ENCODE peak calls at places on chromosomes 13 and 19, in six cellular contexts. U is PC-9; P is neural progenitor cell; W is hepatocyte; D is uterus; K is effector memory CD4-positive, alpha-beta T cell. R is an unnamed sample.

GRCh38 chr13:52127378-52127777 is 1.5 kb downstream of the NEK5 start:
- DNase-seq in U (no peak), P (no peak), W (peak; percentile 10), D (no peak), K (no peak), R (no peak)

GRCh38 chr13:32019612-32020233 is 11.9 kb upstream of the FRY start:
- DNase-seq in U (no peak), P (peak; percentile 76), W (peak; percentile 75), D (peak; percentile 39), K (no peak), R (no peak)

GRCh38 chr13:50107205-50107604 is 92.0 kb downstream of the KCNRG start:
- DNase-seq in U (no peak), P (no peak), W (no peak), D (no peak), K (no peak), R (no peak)

GRCh38 chr13:99974939-99975561 is 3.5 kb upstream of the ZIC5 start:
- DNase-seq in U (no peak), P (peak; percentile 53), W (no peak), D (no peak), K (no peak), R (no peak)

GRCh38 chr19:17863520-17864182 is 3.9 kb downstream of the RPL18A start:
- DNase-seq in U (no peak), P (no peak), W (no peak), D (no peak), K (no peak), R (no peak)

GRCh38 chr13:77475345-77476084 is 60.0 kb upstream of the SCEL start:
- DNase-seq in U (no peak), P (no peak), W (no peak), D (no peak), K (no peak), R (no peak)

GRCh38 chr19:57587529-57587928 is 3.6 kb downstream of the ZIK1 start:
- DNase-seq in U (no peak), P (no peak), W (no peak), D (no peak), K (no peak), R (no peak)

GRCh38 chr13:93260591-93260990 is 34.0 kb downstream of the GPC6 start:
- DNase-seq in U (no peak), P (no peak), W (no peak), D (no peak), K (no peak), R (no peak)

GRCh38 chr13:59754411-59754810 is 409.3 kb downstream of the DIAPH3 start:
- DNase-seq in U (no peak), P (no peak), W (no peak), D (no peak), K (no peak), R (no peak)

GRCh38 chr13:39490136-39490535 is 112.9 kb downstream of the LHFPL6 start:
- DNase-seq in U (no peak), P (peak; percentile 63), W (no peak), D (no peak), K (no peak), R (no peak)

GRCh38 chr19:45352471-45352870 is 11.9 kb downstream of the KLC3 start:
- DNase-seq in U (no peak), P (no peak), W (no peak), D (no peak), K (no peak), R (no peak)

GRCh38 chr19:38736036-38736412 is 8.2 kb downstream of the CAPN12 start:
- DNase-seq in U (peak; percentile 63), P (peak; percentile 82), W (peak; percentile 89), D (peak; percentile 61), K (peak; percentile 50), R (no peak)

GRCh38 chr13:40974460-40975407 is 44.4 kb downstream of the ELF1 start:
- DNase-seq in U (no peak), P (peak; percentile 66), W (peak; percentile 58), D (no peak), K (no peak), R (no peak)

GRCh38 chr13:48998893-48999292 is 23.2 kb downstream of the FNDC3A start:
- DNase-seq in U (no peak), P (no peak), W (no peak), D (no peak), K (no peak), R (no peak)

GRCh38 chr13:26295812-26296211 is 41.9 kb downstream of the CDK8 start:
- DNase-seq in U (no peak), P (no peak), W (no peak), D (no peak), K (no peak), R (no peak)

GRCh38 chr19:18507021-18507726 is 14.7 kb downstream of the ELL start:
- DNase-seq in U (peak; percentile 21), P (no peak), W (no peak), D (no peak), K (peak; percentile 44), R (no peak)

GRCh38 chr13:77548594-77548993 is 13.1 kb downstream of the SCEL start:
- DNase-seq in U (no peak), P (no peak), W (no peak), D (no peak), K (no peak), R (no peak)

GRCh38 chr19:41172297-41173164 is 20.5 kb upstream of the CYP2S1 start:
- DNase-seq in U (peak; percentile 11), P (no peak), W (peak; percentile 44), D (no peak), K (no peak), R (no peak)

GRCh38 chr19:48999481-49000325 is 6.0 kb downstream of the RUVBL2 start:
- DNase-seq in U (peak; percentile 51), P (peak; percentile 88), W (peak; percentile 79), D (no peak), K (peak; percentile 42), R (no peak)

GRCh38 chr13:97339019-97339988 is 94.7 kb upstream of the RAP2A start:
- DNase-seq in U (no peak), P (no peak), W (peak; percentile 57), D (peak; percentile 71), K (no peak), R (peak; percentile 38)

GRCh38 chr13:51241720-51242119 is 19.5 kb downstream of the FAM124A start:
- DNase-seq in U (no peak), P (no peak), W (no peak), D (peak; percentile 65), K (no peak), R (no peak)

GRCh38 chr13:80038371-80038770 is 302.6 kb downstream of the SPRY2 start:
- DNase-seq in U (no peak), P (no peak), W (no peak), D (no peak), K (no peak), R (no peak)

GRCh38 chr19:48543121-48543710 is 8.8 kb upstream of the SULT2B1 start:
- DNase-seq in U (peak; percentile 96), P (no peak), W (no peak), D (no peak), K (no peak), R (no peak)

GRCh38 chr19:51294211-51294976 is 17.1 kb upstream of the IGLON5 start:
- DNase-seq in U (no peak), P (peak; percentile 27), W (no peak), D (no peak), K (no peak), R (no peak)

GRCh38 chr13:72437458-72437857 is 290.0 kb downstream of the MZT1 start:
- DNase-seq in U (no peak), P (no peak), W (no peak), D (no peak), K (no peak), R (no peak)

GRCh38 chr19:19656451-19657396 is 6.8 kb downstream of the ATP13A1 start:
- DNase-seq in U (no peak), P (no peak), W (no peak), D (no peak), K (no peak), R (no peak)

GRCh38 chr13:97975280-97975850 is 21.9 kb downstream of the IPO5 start:
- DNase-seq in U (no peak), P (no peak), W (no peak), D (no peak), K (no peak), R (no peak)

DNA sequence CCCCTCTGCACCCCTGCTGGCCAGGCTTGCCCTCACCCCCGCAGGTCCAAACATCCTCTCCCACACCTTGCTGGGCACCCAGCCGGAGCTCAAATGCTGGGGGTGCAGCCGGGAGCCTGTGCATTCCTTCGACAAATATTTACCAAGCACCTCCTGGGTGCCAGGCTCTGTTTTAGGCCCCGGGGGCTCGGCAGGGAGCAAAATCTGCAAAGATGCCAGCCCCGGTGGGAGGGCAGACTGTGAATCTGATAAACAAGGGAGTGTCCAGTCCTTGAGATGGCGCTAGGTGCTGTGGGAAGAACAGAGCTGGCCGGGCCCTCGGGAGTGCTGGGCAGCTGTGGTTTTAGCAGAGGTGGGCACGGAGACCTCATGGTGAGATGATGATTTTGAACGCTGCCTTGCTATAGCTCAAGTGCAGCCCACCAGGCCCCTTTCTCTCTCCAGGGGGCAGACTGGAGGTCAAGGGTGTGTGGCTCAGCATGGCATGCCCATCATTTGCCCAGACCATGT is 10.6 kb downstream of the NFIX start:
- DNase-seq in U (no peak), P (no peak), W (no peak), D (no peak), K (no peak), R (no peak)
- H3K4me1 ChIP-seq in U (no peaks in the 10 kb centered on the region), P (no peaks in the 10 kb centered on the region), W (peaks cover 4% of the 10 kb centered on the region), D (peaks cover 55% of the 10 kb centered on the region), K (no peaks in the 10 kb centered on the region), R (peaks cover 93% of the 10 kb centered on the region)

GRCh38 chr19:46974181-46974580 is 45.5 kb upstream of the NPAS1 start:
- DNase-seq in U (no peak), P (no peak), W (no peak), D (no peak), K (no peak), R (no peak)
- H3K4me1 ChIP-seq in U (peaks cover 30% of the 10 kb centered on the region), P (peaks cover 38% of the 10 kb centered on the region), W (peaks cover 37% of the 10 kb centered on the region), D (peaks cover 30% of the 10 kb centered on the region), K (no peaks in the 10 kb centered on the region), R (peaks cover 39% of the 10 kb centered on the region)

GRCh38 chr19:13782537-13782936 is 8.3 kb downstream of the C19orf53 start:
- DNase-seq in U (no peak), P (no peak), W (no peak), D (no peak), K (no peak), R (no peak)

GRCh38 chr19:13788991-13789390 is 6.3 kb upstream of the ZSWIM4 start:
- DNase-seq in U (no peak), P (no peak), W (no peak), D (peak; percentile 51), K (peak; percentile 34), R (peak; percentile 47)

GRCh38 chr19:13781547-13781946 is 7.3 kb downstream of the C19orf53 start:
- DNase-seq in U (peak; percentile 65), P (peak; percentile 90), W (peak; percentile 91), D (peak; percentile 86), K (no peak), R (peak; percentile 77)

GRCh38 chr19:13783565-13784500 is 9.6 kb downstream of the C19orf53 start:
- DNase-seq in U (no peak), P (no peak), W (no peak), D (no peak), K (no peak), R (no peak)

GRCh38 chr19:13784731-13785452 is 10.4 kb upstream of the ZSWIM4 start:
- DNase-seq in U (peak; percentile 71), P (peak; percentile 81), W (peak; percentile 79), D (peak; percentile 65), K (peak; percentile 43), R (peak; percentile 47)
- H3K4me1 ChIP-seq in U (peaks cover 27% of the 10 kb centered on the region), P (peaks cover 7% of the 10 kb centered on the region), W (peaks cover 13% of the 10 kb centered on the region), D (peaks cover 8% of the 10 kb centered on the region), K (peaks cover 34% of the 10 kb centered on the region), R (peaks cover 44% of the 10 kb centered on the region)

DNA sequence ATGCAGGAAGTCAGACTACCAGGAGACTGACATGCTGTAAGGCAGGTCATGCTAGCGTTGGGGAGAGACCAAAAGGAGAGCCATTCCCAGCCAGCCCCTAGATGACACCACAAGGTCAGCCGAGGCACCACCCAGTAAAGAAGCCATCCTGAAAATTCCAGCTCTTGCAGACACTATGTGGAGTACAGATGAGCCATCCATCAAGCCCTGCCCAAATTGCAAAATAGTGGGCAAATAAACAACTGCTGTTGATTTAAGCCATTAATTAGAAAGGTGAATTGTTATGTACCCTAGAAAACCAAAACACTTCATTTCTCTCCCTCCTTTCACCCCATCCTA is 82.1 kb downstream of the TBC1D4 start:
- DNase-seq in U (no peak), P (no peak), W (no peak), D (no peak), K (no peak), R (no peak)
- H3K4me1 ChIP-seq in U (peaks cover 7% of the 10 kb centered on the region), P (no peaks in the 10 kb centered on the region), W (no peaks in the 10 kb centered on the region), D (no peaks in the 10 kb centered on the region), K (no peaks in the 10 kb centered on the region), R (no peaks in the 10 kb centered on the region)